ENCODE peak calls at places on chromosome 15, in eight cellular contexts. K is stimulated activated CD8-positive, alpha-beta memory T cell treated with anti-CD3 and anti-CD28 coated beads, Interleukin-4, amount 100 ng/mL, for 1 hour; A is stromal cell of bone marrow; P is left lung; D is kidney glomerular epithelial cell; Z is fibroblast of the aortic adventitia; X is suprapubic skin; U is activated naive CD8-positive, alpha-beta T cell treated with anti-CD3 and anti-CD28 coated beads, Interleukin-2, amount 50 U/mL, for 24 hours. B is an unnamed sample.

GRCh38 chr15:49110158-49110944 is 45.0 kb downstream of the COPS2 start:
- DNase-seq in K (no peak), A (no peak), P (no peak), D (no peak), Z (no peak), X (no peak), U (no peak), B (no peak)

GRCh38 chr15:63833246-63833696 is 477 bp downstream of the HERC1 start:
- DNase-seq in K (no peak), A (no peak), P (peak), D (no peak), Z (no peak), X (peak), U (peak), B (peak)

GRCh38 chr15:78640840-78641733 is at the start of gene CHRNB4:
- DNase-seq in K (no peak), A (no peak), P (no peak), D (no peak), Z (no peak), X (no peak), U (no peak), B (peak)

GRCh38 chr15:87713405-87713995 is 543.0 kb downstream of the NTRK3 start:
- DNase-seq in K (no peak), A (no peak), P (no peak), D (no peak), Z (no peak), X (no peak), U (no peak), B (no peak)

GRCh38 chr15:44763187-44763586 is 26.9 kb downstream of the TRIM69 start:
- DNase-seq in K (no peak), A (no peak), P (no peak), D (no peak), Z (no peak), X (no peak), U (no peak), B (no peak)

GRCh38 chr15:38169982-38170381 is 82.7 kb upstream of the SPRED1 start:
- DNase-seq in K (no peak), A (peak), P (no peak), D (no peak), Z (peak), X (no peak), U (no peak), B (no peak)

GRCh38 chr15:85379403-85380131 is 836 bp upstream of the AKAP13 start:
- DNase-seq in K (peak), A (no peak), P (no peak), D (peak), Z (peak), X (no peak), U (peak), B (no peak)

GRCh38 chr15:71294636-71295241 is 179.5 kb downstream of the THSD4 start:
- DNase-seq in K (no peak), A (peak), P (no peak), D (peak), Z (peak), X (no peak), U (no peak), B (no peak)

GRCh38 chr15:89455535-89455934 is 40.8 kb downstream of the RHCG start:
- DNase-seq in K (no peak), A (no peak), P (no peak), D (no peak), Z (no peak), X (no peak), U (no peak), B (no peak)